ENCODE peak calls at places on chromosomes 1 and 21, in ten cellular contexts. O, N, H, A, D, K, T, R, J and U are unnamed samples.
A peak's percentile ranks its signal among the peaks of the same experiment; 100 is the strongest.

GRCh38 chr1:44089371-44090070 is 29.1 kb upstream of the KLF17 start:
- DNase-seq in O (no peak), N (no peak), H (no peak), A (no peak), D (peak; percentile 28), K (no peak), T (no peak), R (peak; percentile 31), J (no peak), U (no peak)

GRCh38 chr1:247487057-247487456 is 29.2 kb upstream of the OR2B11 start:
- DNase-seq in O (no peak), N (no peak), H (no peak), A (no peak), D (peak; percentile 50), K (no peak), T (no peak), R (peak; percentile 35), J (no peak), U (no peak)

GRCh38 chr1:31413405-31414005 is 492 bp downstream of the SERINC2 start:
- DNase-seq in O (peak; percentile 87), N (peak; percentile 19), H (peak; percentile 77), A (peak; percentile 88), D (no peak), K (peak; percentile 82), T (peak; percentile 82), R (peak; percentile 10), J (peak; percentile 90), U (peak; percentile 75)

GRCh38 chr1:183194527-183195145 is 8.6 kb downstream of the LAMC2 start:
- DNase-seq in O (no peak), N (no peak), H (no peak), A (no peak), D (no peak), K (no peak), T (no peak), R (no peak), J (no peak), U (no peak)

GRCh38 chr1:77139389-77139788 is 79.8 kb downstream of the PIGK start:
- DNase-seq in O (no peak), N (no peak), H (no peak), A (no peak), D (no peak), K (no peak), T (no peak), R (no peak), J (no peak), U (no peak)

GRCh38 chr1:245856944-245857531 is 650.0 kb downstream of the SMYD3 start:
- DNase-seq in O (no peak), N (no peak), H (no peak), A (no peak), D (peak; percentile 12), K (no peak), T (no peak), R (peak; percentile 82), J (no peak), U (no peak)

GRCh38 chr1:201396859-201397464 is 2.2 kb downstream of the LAD1 start:
- DNase-seq in O (no peak), N (no peak), H (no peak), A (no peak), D (peak; percentile 93), K (no peak), T (no peak), R (no peak), J (no peak), U (peak; percentile 37)

GRCh38 chr1:63073530-63074306 is 248.6 kb upstream of the FOXD3 start:
- DNase-seq in O (no peak), N (no peak), H (no peak), A (no peak), D (no peak), K (no peak), T (no peak), R (no peak), J (no peak), U (no peak)

GRCh38 chr1:28507247-28507645 is 1.4 kb downstream of the RCC1 start:
- DNase-seq in O (no peak), N (no peak), H (no peak), A (no peak), D (no peak), K (no peak), T (no peak), R (no peak), J (no peak), U (no peak)

GRCh38 chr1:162300057-162300917 is 76.4 kb downstream of the SPATA46 start:
- DNase-seq in O (no peak), N (no peak), H (no peak), A (no peak), D (no peak), K (no peak), T (no peak), R (no peak), J (no peak), U (no peak)

GRCh38 chr21:33109574-33110339 is 39.8 kb downstream of the OLIG1 start:
- DNase-seq in O (peak; percentile 80), N (no peak), H (no peak), A (no peak), D (peak; percentile 25), K (no peak), T (no peak), R (no peak), J (no peak), U (no peak)

GRCh38 chr1:81617308-81618027 is 183.3 kb upstream of the ADGRL2 start:
- DNase-seq in O (no peak), N (no peak), H (no peak), A (no peak), D (no peak), K (no peak), T (no peak), R (peak; percentile 1), J (no peak), U (no peak)
- TF ChIP-seq CTCF in O (no peak), N (no peak), H (no peak), A (no peak), D (no peak), K (no peak), T (no peak), R (peak; percentile 40), J (no peak), U (no peak)

DNA sequence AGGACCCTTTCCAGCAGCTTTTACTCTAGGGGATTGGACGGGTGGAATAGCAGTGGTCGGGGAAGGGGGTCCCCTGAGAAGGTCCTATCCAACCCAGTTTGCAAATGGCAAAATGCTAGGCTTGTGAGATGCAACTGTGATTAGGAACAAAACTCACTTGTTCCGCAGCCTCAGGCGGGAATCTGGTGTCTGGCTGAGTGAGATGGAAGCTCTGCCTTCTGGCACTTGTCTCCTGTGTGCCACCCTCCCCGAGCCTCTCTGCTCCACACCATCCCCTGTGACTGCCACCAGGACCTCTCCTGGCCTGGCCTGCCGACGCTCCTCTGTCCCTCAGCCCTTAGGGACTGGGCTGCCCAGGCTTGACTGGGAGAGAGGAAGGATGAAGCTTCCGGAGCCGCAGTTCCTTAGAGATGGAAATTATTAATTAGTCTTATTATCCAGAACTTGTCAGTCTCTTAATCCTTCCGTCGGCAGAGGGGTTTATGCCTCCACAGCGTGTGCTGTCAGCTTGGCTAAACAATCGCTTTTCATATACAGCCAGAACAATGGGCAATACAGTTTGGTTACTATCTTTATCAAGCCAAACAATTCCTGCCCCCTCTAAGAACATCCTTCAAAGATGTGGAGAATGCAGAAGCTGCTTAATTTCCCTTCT is 292.8 kb upstream of the VAMP3 start:
- DNase-seq in O (no peak), N (no peak), H (no peak), A (no peak), D (no peak), K (no peak), T (no peak), R (no peak), J (no peak), U (no peak)
- H3K27ac ChIP-seq in O (peak overlapping the region; percentile 65), N (no peak overlapping the region), H (no peak overlapping the region), A (no peak overlapping the region), D (no peak overlapping the region), K (peak overlapping the region; percentile 47), T (peak overlapping the region; percentile 64), R (peak overlapping the region; percentile 54), J (no peak overlapping the region), U (no peak overlapping the region)

GRCh38 chr1:231693361-231694080 is 66.9 kb downstream of the DISC1 start:
- DNase-seq in O (no peak), N (no peak), H (no peak), A (peak; percentile 19), D (no peak), K (no peak), T (peak; percentile 18), R (no peak), J (peak; percentile 36), U (no peak)

GRCh38 chr1:231688989-231689388 is 62.4 kb downstream of the DISC1 start:
- DNase-seq in O (no peak), N (no peak), H (no peak), A (no peak), D (no peak), K (no peak), T (no peak), R (no peak), J (no peak), U (no peak)

GRCh38 chr1:231690072-231690471 is 63.5 kb downstream of the DISC1 start:
- DNase-seq in O (no peak), N (no peak), H (no peak), A (no peak), D (no peak), K (no peak), T (no peak), R (no peak), J (no peak), U (no peak)

GRCh38 chr1:231694081-231694443 is 67.5 kb downstream of the DISC1 start:
- DNase-seq in O (no peak), N (no peak), H (no peak), A (peak; percentile 42), D (no peak), K (peak; percentile 53), T (peak; percentile 56), R (no peak), J (peak; percentile 61), U (no peak)

GRCh38 chr1:231691618-231692259 is 65.1 kb downstream of the DISC1 start:
- DNase-seq in O (no peak), N (no peak), H (no peak), A (no peak), D (peak; percentile 23), K (peak; percentile 51), T (peak; percentile 38), R (peak; percentile 69), J (no peak), U (no peak)
- TF ChIP-seq CTCF in O (no peak), N (peak; percentile 56), H (peak; percentile 55), A (peak; percentile 12), D (peak; percentile 50), K (peak; percentile 73), T (peak; percentile 77), R (peak; percentile 98), J (no peak), U (peak; percentile 34)

GRCh38 chr1:32554288-32554687 is 15.1 kb downstream of the ZBTB8A start:
- DNase-seq in O (no peak), N (no peak), H (no peak), A (no peak), D (no peak), K (no peak), T (no peak), R (no peak), J (no peak), U (no peak)

GRCh38 chr1:32546611-32547010 is 7.4 kb downstream of the ZBTB8A start:
- DNase-seq in O (no peak), N (no peak), H (no peak), A (no peak), D (no peak), K (no peak), T (no peak), R (no peak), J (no peak), U (no peak)

DNA sequence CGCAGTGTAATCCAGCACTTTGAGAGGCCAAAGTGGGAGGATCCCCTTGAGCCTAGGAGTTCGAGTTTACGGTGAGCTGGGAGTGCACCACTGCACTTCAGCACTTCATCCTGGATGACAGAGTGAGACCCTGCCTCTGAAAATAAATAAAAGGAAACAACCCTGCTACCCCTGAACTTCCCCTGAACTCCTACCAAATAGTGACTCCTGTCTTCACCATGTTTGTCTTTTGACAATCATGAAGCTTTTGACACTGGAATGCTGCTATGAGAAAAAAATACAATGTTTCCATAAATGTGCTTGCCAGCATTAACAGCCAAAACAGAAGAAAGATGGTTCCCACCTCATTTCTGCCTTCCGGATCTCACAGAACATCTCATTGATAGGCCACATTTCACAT is 10.4 kb downstream of the ZBTB8A start:
- DNase-seq in O (no peak), N (no peak), H (no peak), A (no peak), D (no peak), K (no peak), T (no peak), R (no peak), J (no peak), U (no peak)
- H3K27ac ChIP-seq in O (no peak overlapping the region), N (no peak overlapping the region), H (no peak overlapping the region), A (no peak overlapping the region), D (no peak overlapping the region), K (no peak overlapping the region), T (no peak overlapping the region), R (no peak overlapping the region), J (no peak overlapping the region), U (no peak overlapping the region)